ENCODE peak calls at places on chromosomes 2 and 18, in six cellular contexts. U, W, M, X, D and I are unnamed samples.

GRCh38 chr2:175180701-175181103 is 808 bp downstream of the ATP5MC3 start:
- DNase-seq in M (peak), X (peak), W (peak), U (peak), D (peak), I (peak)

GRCh38 chr2:202032841-202033316 is 776 bp upstream of the FZD7 start:
- DNase-seq in X (peak), W (no peak), D (peak), M (peak), U (peak), I (no peak)

GRCh38 chr18:27685071-27685470 is 491.9 kb downstream of the CDH2 start:
- DNase-seq in U (no peak), D (no peak), W (no peak), X (no peak), M (no peak), I (no peak)

GRCh38 chr18:50268022-50268747 is 1.9 kb upstream of the CFAP53 start:
- DNase-seq in M (peak), U (no peak), W (peak), X (peak), D (peak), I (no peak)

GRCh38 chr18:23183356-23184150 is 48.3 kb downstream of the CABLES1 start:
- DNase-seq in W (no peak), M (no peak), U (no peak), D (no peak), X (peak), I (peak)

GRCh38 chr2:121102949-121103348 is 182.1 kb downstream of the TFCP2L1 start:
- DNase-seq in W (no peak), D (no peak), X (no peak), M (no peak), U (no peak), I (no peak)

GRCh38 chr2:176002684-176003225 is 688 bp upstream of the LNPK start:
- DNase-seq in U (peak), D (no peak), M (peak), W (no peak), X (peak), I (no peak)

GRCh38 chr2:237514474-237515130 is 27.6 kb downstream of the MLPH start:
- DNase-seq in W (no peak), D (no peak), X (no peak), U (no peak), M (no peak), I (no peak)

GRCh38 chr18:47558110-47558750 is 306.8 kb upstream of the SKOR2 start:
- DNase-seq in U (no peak), W (no peak), X (no peak), D (no peak), M (no peak), I (no peak)